ENCODE peak calls at places on chromosomes 4 and X, in four cellular contexts. Q is fibroblast of mammary gland, D is nephron progenitor cell, I is Caco-2. G is an unnamed sample.

GRCh38 chr4:16733509-16733908 is 164.9 kb downstream of the LDB2 start:
- DNase-seq in I (no peak), D (no peak), Q (no peak), G (no peak)

GRCh38 chr4:139866270-139866962 is 200.8 kb downstream of the MGST2 start:
- DNase-seq in Q (no peak), I (no peak), D (peak), G (peak)

GRCh38 chrX:134695999-134696398 is 37.7 kb upstream of the PLAC1 start:
- DNase-seq in Q (no peak), D (no peak), I (no peak), G (no peak)

GRCh38 chr4:133149932-133150642 is 993 bp downstream of the PCDH10 start:
- DNase-seq in Q (no peak), D (no peak), I (no peak), G (peak)

GRCh38 chrX:17414057-17414658 is 39.2 kb downstream of the NHS start:
- DNase-seq in Q (no peak), I (no peak), D (no peak), G (peak)

GRCh38 chr4:122775987-122776836 is 43.7 kb downstream of the BBS12 start:
- DNase-seq in Q (no peak), D (no peak), I (no peak), G (peak)

GRCh38 chrX:50779694-50780093 is 34.3 kb downstream of the SHROOM4 start:
- DNase-seq in D (no peak), I (no peak), Q (no peak), G (no peak)

GRCh38 chr4:85807247-85807915 is 332.4 kb downstream of the ARHGAP24 start:
- DNase-seq in I (no peak), D (no peak), Q (peak), G (peak)

GRCh38 chrX:69618803-69619202 is 2.9 kb downstream of the EDA start:
- DNase-seq in I (peak), Q (peak), D (peak), G (peak)

GRCh38 chr4:41041541-41041940 is 172.8 kb downstream of the APBB2 start:
- DNase-seq in Q (no peak), I (no peak), D (no peak), G (no peak)

GRCh38 chr4:74768857-74769525 is 25.3 kb downstream of the BTC start:
- DNase-seq in D (no peak), Q (peak), I (peak), G (peak)

GRCh38 chrX:54230440-54231148 is 47.5 kb upstream of the FAM120C start:
- DNase-seq in Q (no peak), I (no peak), D (no peak), G (no peak)

GRCh38 chr4:109887071-109887470 is 25.6 kb upstream of the EGF start:
- DNase-seq in I (no peak), Q (no peak), D (no peak), G (no peak)

GRCh38 chr4:176150283-176150682 is 45.1 kb downstream of the SPATA4 start:
- DNase-seq in Q (peak), I (peak), D (no peak), G (peak)

GRCh38 chrX:18672008-18672407 is at the start of gene RS1:
- DNase-seq in I (no peak), D (no peak), Q (no peak), G (no peak)

GRCh38 chrX:24619647-24620046 is 27.5 kb downstream of the PCYT1B start:
- DNase-seq in I (no peak), D (no peak), Q (peak), G (peak)

GRCh38 chr4:10120943-10121567 is 4.5 kb upstream of the WDR1 start:
- DNase-seq in I (no peak), Q (no peak), D (no peak), G (peak)

GRCh38 chrX:22950278-22951266 is 49.2 kb upstream of the DDX53 start:
- DNase-seq in I (no peak), D (no peak), Q (peak), G (no peak)